ENCODE peak calls at places on chromosomes 5 and 9, in eight cellular contexts. Z, J, U, X, O, P, A and S are unnamed samples.

GRCh38 chr5:139982157-139982974 is 60.7 kb downstream of the NRG2 start:
- DNase-seq in Z (no peak), J (no peak), U (no peak), X (no peak), O (no peak), P (no peak), A (no peak), S (no peak)

GRCh38 chr5:176735383-176736265 is 74.7 kb upstream of the UNC5A start:
- DNase-seq in Z (peak), J (no peak), U (no peak), X (no peak), O (no peak), P (no peak), A (no peak), S (no peak)

GRCh38 chr9:21317956-21318923 is 13.1 kb upstream of the IFNA5 start:
- DNase-seq in Z (no peak), J (peak), U (peak), X (no peak), O (peak), P (no peak), A (peak), S (peak)

GRCh38 chr5:170631471-170632195 is 127.8 kb downstream of the KCNIP1 start:
- DNase-seq in Z (no peak), J (no peak), U (peak), X (peak), O (no peak), P (no peak), A (no peak), S (no peak)

GRCh38 chr9:70257991-70258691 is 637 bp upstream of the SMC5 start:
- DNase-seq in Z (no peak), J (peak), U (no peak), X (peak), O (peak), P (peak), A (no peak), S (no peak)

GRCh38 chr9:85408494-85408893 is 333.3 kb downstream of the AGTPBP1 start:
- DNase-seq in Z (no peak), J (no peak), U (peak), X (no peak), O (no peak), P (no peak), A (no peak), S (no peak)

GRCh38 chr5:2876183-2876582 is 124.7 kb upstream of the IRX2 start:
- DNase-seq in Z (no peak), J (no peak), U (no peak), X (no peak), O (no peak), P (no peak), A (no peak), S (no peak)

GRCh38 chr9:128409998-128410397 is 10.7 kb upstream of the CERCAM start:
- DNase-seq in Z (no peak), J (no peak), U (peak), X (peak), O (peak), P (no peak), A (no peak), S (no peak)

GRCh38 chr5:82620957-82621600 is 342.9 kb upstream of the RPS23 start:
- DNase-seq in Z (no peak), J (no peak), U (no peak), X (no peak), O (no peak), P (no peak), A (no peak), S (no peak)

GRCh38 chr9:27142299-27142930 is 33.4 kb downstream of the TEK start:
- DNase-seq in Z (no peak), J (no peak), U (no peak), X (no peak), O (no peak), P (no peak), A (no peak), S (no peak)

GRCh38 chr9:69307446-69308216 is 17.4 kb upstream of the ENTREP1 start:
- DNase-seq in Z (no peak), J (peak), U (no peak), X (no peak), O (no peak), P (peak), A (no peak), S (no peak)

GRCh38 chr5:138955013-138955660 is 80.0 kb upstream of the LRRTM2 start:
- DNase-seq in Z (no peak), J (peak), U (no peak), X (no peak), O (no peak), P (no peak), A (no peak), S (no peak)

GRCh38 chr9:15722888-15723287 is 170.0 kb downstream of the CCDC171 start:
- DNase-seq in Z (no peak), J (no peak), U (no peak), X (no peak), O (no peak), P (no peak), A (no peak), S (no peak)

GRCh38 chr9:135565636-135566035 is 4.1 kb downstream of the PAEP start:
- DNase-seq in Z (no peak), J (no peak), U (no peak), X (no peak), O (no peak), P (no peak), A (no peak), S (no peak)

GRCh38 chr5:107565791-107566536 is 104.8 kb downstream of the EFNA5 start:
- DNase-seq in Z (no peak), J (no peak), U (no peak), X (no peak), O (no peak), P (no peak), A (no peak), S (no peak)

GRCh38 chr9:69253057-69253456 is 72.0 kb upstream of the ENTREP1 start:
- DNase-seq in Z (no peak), J (no peak), U (no peak), X (no peak), O (no peak), P (peak), A (no peak), S (no peak)

GRCh38 chr9:5512658-5513452 is 2.5 kb downstream of the PDCD1LG2 start:
- DNase-seq in Z (no peak), J (no peak), U (no peak), X (no peak), O (no peak), P (no peak), A (no peak), S (no peak)

GRCh38 chr5:118554241-118554640 is 434.1 kb downstream of the DTWD2 start:
- DNase-seq in Z (no peak), J (no peak), U (no peak), X (no peak), O (no peak), P (no peak), A (no peak), S (no peak)

GRCh38 chr9:121325387-121325786 is 44.7 kb downstream of the STOM start:
- DNase-seq in Z (no peak), J (no peak), U (no peak), X (no peak), O (no peak), P (no peak), A (no peak), S (no peak)

GRCh38 chr9:130332384-130332926 is 66.9 kb downstream of the HMCN2 start:
- DNase-seq in Z (no peak), J (no peak), U (no peak), X (no peak), O (no peak), P (no peak), A (no peak), S (no peak)